ENCODE peak calls at places on chromosome 2, in eight cellular contexts. Z is neural crest cell; V is AG04449; S is CD4-positive, alpha-beta T cell; R is HFFc6; C is kidney; K is H9; H is GM12865. U is an unnamed sample.

GRCh38 chr2:181615086-181615635 is 41.7 kb downstream of the CERKL start:
- DNase-seq in Z (no peak), V (no peak), S (no peak), R (no peak), C (no peak), K (no peak), H (no peak), U (no peak)

GRCh38 chr2:66432801-66433694 is 1.9 kb upstream of the MEIS1 start:
- DNase-seq in Z (peak; percentile 84), V (peak; percentile 90), S (no peak), R (peak; percentile 96), C (peak; percentile 95), K (peak; percentile 93), H (no peak), U (peak; percentile 87)

GRCh38 chr2:8620611-8621382 is 61.1 kb upstream of the ID2 start:
- DNase-seq in Z (no peak), V (no peak), S (no peak), R (no peak), C (no peak), K (no peak), H (no peak), U (no peak)

GRCh38 chr2:29702276-29702675 is 219.1 kb downstream of the ALK start:
- DNase-seq in Z (no peak), V (no peak), S (no peak), R (no peak), C (no peak), K (no peak), H (no peak), U (no peak)

GRCh38 chr2:8229546-8229986 is 452.3 kb upstream of the ID2 start:
- DNase-seq in Z (no peak), V (no peak), S (peak; percentile 8), R (peak; percentile 10), C (no peak), K (peak; percentile 61), H (peak; percentile 87), U (no peak)

GRCh38 chr2:178076130-178076529 is 3.6 kb upstream of the PDE11A start:
- DNase-seq in Z (no peak), V (no peak), S (no peak), R (no peak), C (no peak), K (no peak), H (no peak), U (no peak)

GRCh38 chr2:73009177-73009839 is 62.2 kb downstream of the SFXN5 start:
- DNase-seq in Z (no peak), V (no peak), S (no peak), R (no peak), C (no peak), K (no peak), H (no peak), U (no peak)

GRCh38 chr2:12717191-12717987 is 653 bp downstream of the TRIB2 start:
- DNase-seq in Z (peak; percentile 51), V (no peak), S (peak; percentile 47), R (peak; percentile 62), C (peak; percentile 90), K (peak; percentile 71), H (peak; percentile 67), U (peak; percentile 66)

GRCh38 chr2:3587432-3587831 is 7.5 kb upstream of the COLEC11 start:
- DNase-seq in Z (no peak), V (no peak), S (no peak), R (no peak), C (no peak), K (no peak), H (no peak), U (no peak)

GRCh38 chr2:29751390-29751789 is 170.0 kb downstream of the ALK start:
- DNase-seq in Z (no peak), V (no peak), S (no peak), R (no peak), C (no peak), K (no peak), H (no peak), U (no peak)

GRCh38 chr2:195820373-195820772 is 163.3 kb downstream of the SLC39A10 start:
- DNase-seq in Z (no peak), V (no peak), S (no peak), R (peak; percentile 4), C (no peak), K (no peak), H (no peak), U (no peak)

GRCh38 chr2:33491685-33492084 is 15.2 kb downstream of the RASGRP3 start:
- DNase-seq in Z (no peak), V (no peak), S (no peak), R (no peak), C (no peak), K (peak; percentile 34), H (peak; percentile 69), U (no peak)

GRCh38 chr2:165587335-165587938 is 117.9 kb downstream of the CSRNP3 start:
- DNase-seq in Z (no peak), V (no peak), S (no peak), R (no peak), C (no peak), K (no peak), H (peak; percentile 23), U (no peak)

DNA sequence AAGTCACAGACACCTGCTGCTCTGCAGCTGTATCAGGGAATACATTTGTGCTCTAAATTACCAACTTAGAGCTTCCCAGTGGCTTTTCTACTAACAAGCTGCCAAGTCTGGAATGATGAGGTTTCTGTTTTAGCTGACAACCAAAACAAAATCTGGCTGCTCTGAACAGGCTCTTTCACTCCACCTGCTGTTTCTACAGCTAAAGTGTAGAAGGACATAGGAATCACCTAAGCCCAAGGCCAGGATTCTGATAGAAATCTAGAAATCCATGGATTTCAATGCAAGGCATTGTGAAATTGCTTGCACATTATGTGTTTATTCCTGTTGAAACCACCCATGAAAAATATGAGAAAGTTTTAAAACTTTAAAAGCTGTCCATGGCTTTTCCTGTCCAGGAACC is 201.2 kb downstream of the SUCLG1 start:
- DNase-seq in Z (no peak), V (no peak), S (no peak), R (no peak), C (no peak), K (no peak), H (no peak), U (no peak)
- TF ChIP-seq CTCF in Z (no peak), V (no peak), S (no peak), R (no peak), C (peak; percentile 35), K (peak; percentile 58), H (no peak), U (no peak)

GRCh38 chr2:118242216-118242615 is 153.9 kb downstream of the INSIG2 start:
- DNase-seq in Z (no peak), V (no peak), S (no peak), R (no peak), C (no peak), K (no peak), H (peak; percentile 8), U (no peak)
- TF ChIP-seq CTCF in Z (no peak), V (no peak), S (no peak), R (no peak), C (no peak), K (no peak), H (no peak), U (no peak)

DNA sequence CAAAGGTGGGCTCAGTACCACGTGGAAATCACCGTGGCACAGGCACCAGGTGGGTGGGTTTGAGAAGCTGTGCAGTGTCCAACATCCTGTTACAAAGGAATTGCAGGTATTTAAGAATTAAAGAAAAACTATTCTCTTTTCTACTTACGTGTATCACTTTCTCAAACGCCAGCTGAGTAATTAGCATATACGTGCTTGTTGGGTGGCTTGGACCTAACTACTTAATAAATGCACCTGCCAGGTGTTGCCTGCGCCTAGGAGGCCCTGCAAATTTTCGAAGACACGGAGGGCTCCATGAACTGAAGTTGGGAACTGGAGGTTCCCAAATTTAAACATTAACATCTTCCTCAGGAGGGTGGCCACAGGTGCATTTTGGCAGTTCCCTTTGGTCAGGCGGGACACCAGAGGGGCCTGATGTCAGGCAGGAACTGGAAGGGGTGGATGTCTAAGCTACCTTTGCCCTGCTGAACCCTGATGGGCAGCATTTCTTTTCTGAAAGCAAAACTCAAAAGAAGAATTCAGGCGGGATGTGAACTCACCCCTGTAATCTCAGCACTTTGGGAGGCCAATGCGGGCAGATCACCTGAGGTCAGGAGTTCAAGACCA is 84.8 kb downstream of the HS6ST1 start:
- DNase-seq in Z (no peak), V (no peak), S (no peak), R (no peak), C (no peak), K (no peak), H (no peak), U (no peak)
- TF ChIP-seq CTCF in Z (no peak), V (no peak), S (peak; percentile 15), R (peak; percentile 33), C (no peak), K (peak; percentile 8), H (no peak), U (peak; percentile 10)

DNA sequence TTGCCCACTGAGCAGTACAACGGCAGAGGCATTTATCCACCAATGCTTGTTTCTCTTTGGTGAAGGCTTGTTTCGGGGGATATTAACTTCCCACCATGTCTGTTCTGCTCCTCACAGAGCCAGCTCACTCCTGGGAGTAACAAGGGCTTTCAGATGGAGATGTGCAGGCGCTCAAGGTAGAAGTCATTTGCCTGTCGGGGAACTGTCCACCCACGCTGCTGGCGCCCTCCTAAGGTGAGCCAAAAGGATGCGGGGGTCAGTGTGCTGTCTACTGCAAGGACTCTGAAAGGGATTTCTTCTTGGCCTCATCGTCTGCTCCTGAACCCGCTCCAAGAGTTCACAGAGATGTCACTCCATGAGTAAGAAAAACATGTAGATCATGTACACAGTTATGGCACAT is 57.0 kb upstream of the CYRIA start:
- DNase-seq in Z (no peak), V (no peak), S (no peak), R (no peak), C (no peak), K (peak; percentile 81), H (no peak), U (no peak)
- TF ChIP-seq CTCF in Z (no peak), V (no peak), S (no peak), R (no peak), C (no peak), K (peak; percentile 57), H (no peak), U (no peak)

GRCh38 chr2:43605079-43605655 is 9.3 kb upstream of the THADA start:
- DNase-seq in Z (no peak), V (no peak), S (no peak), R (peak; percentile 65), C (no peak), K (peak; percentile 52), H (peak; percentile 49), U (no peak)
- TF ChIP-seq CTCF in Z (peak; percentile 62), V (peak; percentile 64), S (peak; percentile 58), R (peak; percentile 74), C (peak; percentile 43), K (peak; percentile 72), H (peak; percentile 43), U (peak; percentile 21)